ENCODE peak calls at places on chromosomes 5 and 9, in six cellular contexts. One of them, this sample, is unnamed.

GRCh38 chr9:38018964-38019602 is 49.9 kb downstream of the SHB start:
- DNase-seq in IMR-90: peak; percentile 89
- DNase-seq in trophoblast cell: peak; percentile 34
- DNase-seq in H9: no peak
- DNase-seq in H1: no peak
- DNase-seq in neuronal stem cell: peak; percentile 44
- DNase-seq in this sample: no peak

GRCh38 chr5:15834596-15835245 is 334.7 kb downstream of the FBXL7 start:
- DNase-seq in IMR-90: peak; percentile 91
- DNase-seq in trophoblast cell: no peak
- DNase-seq in H9: no peak
- DNase-seq in H1: no peak
- DNase-seq in neuronal stem cell: no peak
- DNase-seq in this sample: peak; percentile 34

GRCh38 chr5:17326600-17327037 is 109.2 kb downstream of the BASP1 start:
- DNase-seq in IMR-90: no peak
- DNase-seq in trophoblast cell: peak; percentile 13
- DNase-seq in H9: no peak
- DNase-seq in H1: no peak
- DNase-seq in neuronal stem cell: no peak
- DNase-seq in this sample: no peak

GRCh38 chr5:136802382-136802781 is 437.0 kb upstream of the TRPC7 start:
- DNase-seq in IMR-90: peak; percentile 5
- DNase-seq in trophoblast cell: no peak
- DNase-seq in H9: no peak
- DNase-seq in H1: no peak
- DNase-seq in neuronal stem cell: peak; percentile 3
- DNase-seq in this sample: peak; percentile 23

GRCh38 chr5:73917433-73917832 is 291.4 kb downstream of the ARHGEF28 start:
- DNase-seq in IMR-90: no peak
- DNase-seq in trophoblast cell: no peak
- DNase-seq in H9: no peak
- DNase-seq in H1: no peak
- DNase-seq in neuronal stem cell: no peak
- DNase-seq in this sample: no peak

GRCh38 chr9:27528886-27529315 is 713 bp downstream of the MOB3B start:
- DNase-seq in IMR-90: no peak
- DNase-seq in trophoblast cell: peak; percentile 85
- DNase-seq in H9: peak; percentile 59
- DNase-seq in H1: peak; percentile 74
- DNase-seq in neuronal stem cell: peak; percentile 61
- DNase-seq in this sample: peak; percentile 80

GRCh38 chr5:82440041-82440440 is 161.9 kb upstream of the RPS23 start:
- DNase-seq in IMR-90: peak; percentile 12
- DNase-seq in trophoblast cell: no peak
- DNase-seq in H9: no peak
- DNase-seq in H1: no peak
- DNase-seq in neuronal stem cell: no peak
- DNase-seq in this sample: no peak

GRCh38 chr5:150694638-150695037 is 6.2 kb downstream of the RBM22 start:
- DNase-seq in IMR-90: peak; percentile 54
- DNase-seq in trophoblast cell: no peak
- DNase-seq in H9: no peak
- DNase-seq in H1: no peak
- DNase-seq in neuronal stem cell: no peak
- DNase-seq in this sample: no peak

GRCh38 chr5:171617787-171618690 is 167.6 kb upstream of the SMIM23 start:
- DNase-seq in IMR-90: no peak
- DNase-seq in trophoblast cell: no peak
- DNase-seq in H9: no peak
- DNase-seq in H1: no peak
- DNase-seq in neuronal stem cell: no peak
- DNase-seq in this sample: no peak

GRCh38 chr9:28821240-28821639 is 1248.0 kb upstream of the C9orf72 start:
- DNase-seq in IMR-90: no peak
- DNase-seq in trophoblast cell: no peak
- DNase-seq in H9: no peak
- DNase-seq in H1: no peak
- DNase-seq in neuronal stem cell: no peak
- DNase-seq in this sample: no peak

GRCh38 chr9:72858089-72858912 is 94.6 kb downstream of the ALDH1A1 start:
- DNase-seq in IMR-90: no peak
- DNase-seq in trophoblast cell: no peak
- DNase-seq in H9: no peak
- DNase-seq in H1: no peak
- DNase-seq in neuronal stem cell: no peak
- DNase-seq in this sample: peak; percentile 74

GRCh38 chr5:150301170-150301505 is 1.6 kb downstream of the ARSI start:
- DNase-seq in IMR-90: peak; percentile 46
- DNase-seq in trophoblast cell: no peak
- DNase-seq in H9: no peak
- DNase-seq in H1: no peak
- DNase-seq in neuronal stem cell: no peak
- DNase-seq in this sample: no peak

GRCh38 chr5:55816342-55816741 is 34.8 kb upstream of the IL31RA start:
- DNase-seq in IMR-90: peak; percentile 97
- DNase-seq in trophoblast cell: no peak
- DNase-seq in H9: no peak
- DNase-seq in H1: no peak
- DNase-seq in neuronal stem cell: no peak
- DNase-seq in this sample: peak; percentile 3

GRCh38 chr9:116806075-116806474 is 119.0 kb downstream of the TRIM32 start:
- DNase-seq in IMR-90: peak; percentile 16
- DNase-seq in trophoblast cell: peak; percentile 65
- DNase-seq in H9: peak; percentile 33
- DNase-seq in H1: peak; percentile 55
- DNase-seq in neuronal stem cell: peak; percentile 56
- DNase-seq in this sample: peak; percentile 70

GRCh38 chr5:96489518-96489917 is 56.5 kb upstream of the PCSK1 start:
- DNase-seq in IMR-90: no peak
- DNase-seq in trophoblast cell: no peak
- DNase-seq in H9: no peak
- DNase-seq in H1: no peak
- DNase-seq in neuronal stem cell: no peak
- DNase-seq in this sample: no peak

GRCh38 chr5:19987594-19988345 is at the start of gene CDH18:
- DNase-seq in IMR-90: peak; percentile 38
- DNase-seq in trophoblast cell: peak; percentile 44
- DNase-seq in H9: peak; percentile 83
- DNase-seq in H1: peak; percentile 77
- DNase-seq in neuronal stem cell: peak; percentile 56
- DNase-seq in this sample: peak; percentile 76

GRCh38 chr9:93100265-93100636 is 4.2 kb downstream of the CARD19 start:
- DNase-seq in IMR-90: no peak
- DNase-seq in trophoblast cell: no peak
- DNase-seq in H9: no peak
- DNase-seq in H1: no peak
- DNase-seq in neuronal stem cell: no peak
- DNase-seq in this sample: no peak

GRCh38 chr9:120914953-120915352 is 11.6 kb downstream of the TRAF1 start:
- DNase-seq in IMR-90: peak; percentile 82
- DNase-seq in trophoblast cell: peak; percentile 37
- DNase-seq in H9: no peak
- DNase-seq in H1: no peak
- DNase-seq in neuronal stem cell: no peak
- DNase-seq in this sample: no peak

GRCh38 chr5:123438902-123439301 is 15.7 kb upstream of the CEP120 start:
- DNase-seq in IMR-90: peak; percentile 28
- DNase-seq in trophoblast cell: no peak
- DNase-seq in H9: no peak
- DNase-seq in H1: no peak
- DNase-seq in neuronal stem cell: no peak
- DNase-seq in this sample: no peak

GRCh38 chr5:95826949-95827595 is 4.5 kb upstream of the GLRX start:
- DNase-seq in IMR-90: no peak
- DNase-seq in trophoblast cell: no peak
- DNase-seq in H9: no peak
- DNase-seq in H1: no peak
- DNase-seq in neuronal stem cell: no peak
- DNase-seq in this sample: no peak

GRCh38 chr5:96896806-96897205 is 20.5 kb downstream of the ERAP2 start:
- DNase-seq in IMR-90: no peak
- DNase-seq in trophoblast cell: peak; percentile 12
- DNase-seq in H9: no peak
- DNase-seq in H1: no peak
- DNase-seq in neuronal stem cell: no peak
- DNase-seq in this sample: no peak

GRCh38 chr5:175457466-175457865 is 13.5 kb upstream of the DRD1 start:
- DNase-seq in IMR-90: no peak
- DNase-seq in trophoblast cell: peak; percentile 39
- DNase-seq in H9: no peak
- DNase-seq in H1: no peak
- DNase-seq in neuronal stem cell: no peak
- DNase-seq in this sample: peak; percentile 49

GRCh38 chr9:120923620-120924328 is 2.8 kb downstream of the TRAF1 start:
- DNase-seq in IMR-90: no peak
- DNase-seq in trophoblast cell: no peak
- DNase-seq in H9: no peak
- DNase-seq in H1: no peak
- DNase-seq in neuronal stem cell: no peak
- DNase-seq in this sample: no peak

GRCh38 chr5:52897238-52897614 is 91.9 kb upstream of the ITGA2 start:
- DNase-seq in IMR-90: no peak
- DNase-seq in trophoblast cell: no peak
- DNase-seq in H9: no peak
- DNase-seq in H1: no peak
- DNase-seq in neuronal stem cell: no peak
- DNase-seq in this sample: no peak

GRCh38 chr5:154541553-154541952 is 63.5 kb upstream of the HAND1 start:
- DNase-seq in IMR-90: no peak
- DNase-seq in trophoblast cell: no peak
- DNase-seq in H9: peak; percentile 60
- DNase-seq in H1: peak; percentile 77
- DNase-seq in neuronal stem cell: no peak
- DNase-seq in this sample: peak; percentile 74

GRCh38 chr5:139745800-139746690 is 49.6 kb upstream of the PSD2 start:
- DNase-seq in IMR-90: peak; percentile 67
- DNase-seq in trophoblast cell: peak; percentile 48
- DNase-seq in H9: peak; percentile 96
- DNase-seq in H1: peak; percentile 89
- DNase-seq in neuronal stem cell: peak; percentile 86
- DNase-seq in this sample: peak; percentile 98

GRCh38 chr9:97853844-97854695 is 1.0 kb downstream of the FOXE1 start:
- DNase-seq in IMR-90: peak; percentile 33
- DNase-seq in trophoblast cell: no peak
- DNase-seq in H9: peak; percentile 78
- DNase-seq in H1: peak; percentile 77
- DNase-seq in neuronal stem cell: peak; percentile 31
- DNase-seq in this sample: peak; percentile 70

GRCh38 chr9:91500509-91501011 is 76.9 kb upstream of the NFIL3 start:
- DNase-seq in IMR-90: peak; percentile 95
- DNase-seq in trophoblast cell: no peak
- DNase-seq in H9: no peak
- DNase-seq in H1: no peak
- DNase-seq in neuronal stem cell: no peak
- DNase-seq in this sample: no peak

GRCh38 chr9:136013524-136014034 is 52.4 kb upstream of the UBAC1 start:
- DNase-seq in IMR-90: no peak
- DNase-seq in trophoblast cell: no peak
- DNase-seq in H9: no peak
- DNase-seq in H1: no peak
- DNase-seq in neuronal stem cell: no peak
- DNase-seq in this sample: no peak

GRCh38 chr9:136011703-136012496 is 50.7 kb upstream of the UBAC1 start:
- DNase-seq in IMR-90: peak; percentile 59
- DNase-seq in trophoblast cell: no peak
- DNase-seq in H9: no peak
- DNase-seq in H1: no peak
- DNase-seq in neuronal stem cell: no peak
- DNase-seq in this sample: no peak

GRCh38 chr9:136011376-136011702 is 50.2 kb upstream of the UBAC1 start:
- DNase-seq in IMR-90: no peak
- DNase-seq in trophoblast cell: no peak
- DNase-seq in H9: no peak
- DNase-seq in H1: no peak
- DNase-seq in neuronal stem cell: no peak
- DNase-seq in this sample: no peak

GRCh38 chr9:136013116-136013515 is 51.9 kb upstream of the UBAC1 start:
- DNase-seq in IMR-90: no peak
- DNase-seq in trophoblast cell: peak; percentile 35
- DNase-seq in H9: no peak
- DNase-seq in H1: no peak
- DNase-seq in neuronal stem cell: no peak
- DNase-seq in this sample: no peak

GRCh38 chr9:136012651-136013050 is 51.5 kb upstream of the UBAC1 start:
- DNase-seq in IMR-90: peak; percentile 15
- DNase-seq in trophoblast cell: no peak
- DNase-seq in H9: no peak
- DNase-seq in H1: no peak
- DNase-seq in neuronal stem cell: no peak
- DNase-seq in this sample: no peak
- H3K27ac ChIP-seq in IMR-90: no peak overlapping the region
- H3K27ac ChIP-seq in trophoblast cell: no peak overlapping the region
- H3K27ac ChIP-seq in H9: no peak overlapping the region
- H3K27ac ChIP-seq in H1: no peak overlapping the region
- H3K27ac ChIP-seq in neuronal stem cell: no peak overlapping the region
- H3K27ac ChIP-seq in this sample: no peak overlapping the region

DNA sequence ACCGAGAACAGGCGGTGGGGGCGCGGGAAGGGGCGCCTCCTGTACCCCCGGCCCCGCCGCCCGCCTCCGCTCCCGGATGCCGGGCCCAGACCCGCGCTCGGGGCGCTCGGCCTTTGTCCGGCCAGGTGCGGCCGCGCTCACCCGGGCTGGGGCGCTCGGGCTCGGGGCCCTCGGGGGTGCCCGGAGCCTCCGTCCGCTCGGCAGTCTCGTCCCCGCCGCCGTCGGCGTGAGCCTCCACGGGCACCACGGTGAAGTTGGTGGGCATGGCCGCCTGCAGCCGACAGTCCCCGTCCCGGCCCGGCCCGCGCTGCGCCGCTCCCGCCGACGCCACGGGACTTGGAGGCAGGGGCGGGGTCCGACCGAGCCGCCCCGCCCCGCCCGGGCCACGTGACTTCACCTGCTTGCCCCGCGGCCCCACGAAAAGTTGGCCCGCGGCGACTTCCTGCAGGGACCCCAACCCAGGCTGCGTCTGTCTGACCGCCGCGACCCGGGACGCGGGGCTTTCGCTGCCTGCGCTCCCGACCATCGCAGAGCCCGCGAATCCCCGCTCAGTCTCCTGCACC is at the start of gene SLC12A7:
- DNase-seq in IMR-90: no peak
- DNase-seq in trophoblast cell: peak; percentile 8
- DNase-seq in H9: peak; percentile 73
- DNase-seq in H1: peak; percentile 86
- DNase-seq in neuronal stem cell: peak; percentile 47
- DNase-seq in this sample: peak; percentile 56
- H2BK120ac ChIP-seq in IMR-90: no peak within 1 kb of the TSS
- H2BK120ac ChIP-seq in trophoblast cell: peak within 1 kb of the TSS; percentile 41
- H2BK120ac ChIP-seq in H9: no peak within 1 kb of the TSS
- H2BK120ac ChIP-seq in H1: no peak within 1 kb of the TSS
- H2BK120ac ChIP-seq in neuronal stem cell: no peak within 1 kb of the TSS
- H2BK120ac ChIP-seq in this sample: no peak within 1 kb of the TSS

GRCh38 chr5:57407391-57407790 is 75.2 kb downstream of the ACTBL2 start:
- DNase-seq in IMR-90: no peak
- DNase-seq in trophoblast cell: no peak
- DNase-seq in H9: no peak
- DNase-seq in H1: no peak
- DNase-seq in neuronal stem cell: no peak
- DNase-seq in this sample: no peak
- H3K27ac ChIP-seq in IMR-90: no peak overlapping the region
- H3K27ac ChIP-seq in trophoblast cell: no peak overlapping the region
- H3K27ac ChIP-seq in H9: no peak overlapping the region
- H3K27ac ChIP-seq in H1: no peak overlapping the region
- H3K27ac ChIP-seq in neuronal stem cell: no peak overlapping the region
- H3K27ac ChIP-seq in this sample: no peak overlapping the region

GRCh38 chr5:124751031-124751430 is 4.6 kb upstream of the ZNF608 start:
- DNase-seq in IMR-90: no peak
- DNase-seq in trophoblast cell: no peak
- DNase-seq in H9: peak; percentile 52
- DNase-seq in H1: no peak
- DNase-seq in neuronal stem cell: no peak
- DNase-seq in this sample: peak; percentile 90
- H2BK120ac ChIP-seq in IMR-90: no peak overlapping the region
- H2BK120ac ChIP-seq in trophoblast cell: no peak overlapping the region
- H2BK120ac ChIP-seq in H9: no peak overlapping the region
- H2BK120ac ChIP-seq in H1: peak overlapping the region; percentile 16
- H2BK120ac ChIP-seq in neuronal stem cell: no peak overlapping the region
- H2BK120ac ChIP-seq in this sample: no peak overlapping the region

This sample was measured in mesendoderm.